ENCODE peak calls at places on chromosomes 12 and 14, in seven cellular contexts. One of them, this sample, is unnamed.
A peak's percentile ranks its signal among the peaks of the same experiment; 100 is the strongest.

GRCh38 chr12:71664411-71665108 is 459 bp downstream of the THAP2 start:
- DNase-seq in endothelial cell: no peak
- DNase-seq in endodermal cell: no peak
- DNase-seq in lower leg skin: no peak
- DNase-seq in Panc1: no peak
- DNase-seq in HL-60: no peak
- DNase-seq in stomach: no peak
- DNase-seq in this sample: no peak

GRCh38 chr14:69059658-69060648 is 80.9 kb upstream of the ACTN1 start:
- DNase-seq in endothelial cell: no peak
- DNase-seq in endodermal cell: no peak
- DNase-seq in stomach: no peak
- DNase-seq in HL-60: no peak
- DNase-seq in lower leg skin: no peak
- DNase-seq in Panc1: no peak
- DNase-seq in this sample: no peak

GRCh38 chr14:96039633-96040311 is 610 bp downstream of the C14orf132 start:
- DNase-seq in lower leg skin: no peak
- DNase-seq in endothelial cell: peak; percentile 50
- DNase-seq in Panc1: no peak
- DNase-seq in endodermal cell: peak; percentile 83
- DNase-seq in HL-60: no peak
- DNase-seq in stomach: no peak
- DNase-seq in this sample: peak; percentile 75

GRCh38 chr12:107759410-107759809 is 1.5 kb downstream of the PRDM4 start:
- DNase-seq in stomach: no peak
- DNase-seq in HL-60: peak; percentile 50
- DNase-seq in endodermal cell: no peak
- DNase-seq in endothelial cell: no peak
- DNase-seq in lower leg skin: no peak
- DNase-seq in Panc1: no peak
- DNase-seq in this sample: no peak

GRCh38 chr14:34527591-34527990 is 11.9 kb downstream of the EAPP start:
- DNase-seq in endothelial cell: no peak
- DNase-seq in Panc1: no peak
- DNase-seq in endodermal cell: no peak
- DNase-seq in HL-60: no peak
- DNase-seq in stomach: no peak
- DNase-seq in lower leg skin: no peak
- DNase-seq in this sample: no peak

GRCh38 chr14:26395726-26396125 is 202.1 kb downstream of the NOVA1 start:
- DNase-seq in endodermal cell: no peak
- DNase-seq in stomach: no peak
- DNase-seq in HL-60: no peak
- DNase-seq in endothelial cell: no peak
- DNase-seq in lower leg skin: no peak
- DNase-seq in Panc1: no peak
- DNase-seq in this sample: no peak

GRCh38 chr12:10617868-10618267 is 4.5 kb upstream of the MAGOHB start:
- DNase-seq in endothelial cell: no peak
- DNase-seq in Panc1: no peak
- DNase-seq in lower leg skin: no peak
- DNase-seq in stomach: no peak
- DNase-seq in HL-60: no peak
- DNase-seq in endodermal cell: no peak
- DNase-seq in this sample: no peak

GRCh38 chr14:21049263-21049662 is 7.1 kb downstream of the RNASE7 start:
- DNase-seq in Panc1: no peak
- DNase-seq in endothelial cell: no peak
- DNase-seq in lower leg skin: no peak
- DNase-seq in stomach: no peak
- DNase-seq in endodermal cell: no peak
- DNase-seq in HL-60: no peak
- DNase-seq in this sample: no peak

GRCh38 chr12:91778938-91779400 is 366.7 kb downstream of the BTG1 start:
- DNase-seq in lower leg skin: no peak
- DNase-seq in Panc1: peak; percentile 78
- DNase-seq in stomach: peak; percentile 26
- DNase-seq in HL-60: peak; percentile 15
- DNase-seq in endodermal cell: no peak
- DNase-seq in endothelial cell: no peak
- DNase-seq in this sample: no peak

DNA sequence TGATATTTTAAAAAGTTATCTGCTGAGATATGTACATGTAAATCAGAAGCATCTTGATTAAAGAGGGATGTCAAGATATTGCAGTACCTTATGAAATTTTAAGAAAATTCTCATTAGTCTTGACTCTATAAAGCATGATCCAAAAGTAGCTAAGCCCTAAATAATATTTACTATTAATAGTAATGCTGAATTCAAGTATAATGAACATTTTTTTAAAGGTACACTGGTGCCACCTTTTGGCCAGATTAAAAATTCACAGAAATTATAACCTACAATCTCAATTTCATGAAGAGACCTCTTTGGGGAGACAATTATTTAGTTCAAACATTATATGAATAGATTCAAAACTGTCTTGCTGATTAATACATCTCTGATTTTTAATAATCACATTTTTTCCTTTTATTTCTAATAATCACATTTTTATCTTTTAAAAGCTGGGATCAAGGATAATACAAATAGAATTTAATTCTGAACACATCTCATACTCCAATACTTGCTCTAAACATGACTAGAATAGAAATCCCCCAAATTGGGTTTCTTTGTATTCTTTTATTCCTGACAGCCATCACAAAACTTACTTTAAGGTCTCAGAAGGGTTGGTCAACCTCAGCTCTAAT is 13.4 kb downstream of the AKAP5 start:
- DNase-seq in endothelial cell: no peak
- DNase-seq in lower leg skin: no peak
- DNase-seq in Panc1: no peak
- DNase-seq in HL-60: no peak
- DNase-seq in endodermal cell: no peak
- DNase-seq in stomach: no peak
- DNase-seq in this sample: no peak
- TF ChIP-seq CTCF in endothelial cell: no peak
- TF ChIP-seq CTCF in lower leg skin: no peak
- TF ChIP-seq CTCF in Panc1: peak; percentile 30
- TF ChIP-seq CTCF in HL-60: no peak
- TF ChIP-seq CTCF in endodermal cell: peak; percentile 56
- TF ChIP-seq CTCF in stomach: peak; percentile 20
- TF ChIP-seq CTCF in this sample: peak; percentile 58

GRCh38 chr12:128190614-128191013 is 76.4 kb upstream of the TMEM132C start:
- DNase-seq in stomach: no peak
- DNase-seq in HL-60: no peak
- DNase-seq in Panc1: no peak
- DNase-seq in endodermal cell: peak; percentile 91
- DNase-seq in lower leg skin: no peak
- DNase-seq in endothelial cell: no peak
- DNase-seq in this sample: peak; percentile 61
- TF ChIP-seq CTCF in stomach: no peak
- TF ChIP-seq CTCF in HL-60: no peak
- TF ChIP-seq CTCF in Panc1: peak; percentile 81
- TF ChIP-seq CTCF in endodermal cell: peak; percentile 88
- TF ChIP-seq CTCF in lower leg skin: no peak
- TF ChIP-seq CTCF in endothelial cell: no peak
- TF ChIP-seq CTCF in this sample: peak; percentile 65

GRCh38 chr12:20641127-20641526 is 54.0 kb upstream of the SLCO1C1 start:
- DNase-seq in endodermal cell: no peak
- DNase-seq in lower leg skin: no peak
- DNase-seq in stomach: no peak
- DNase-seq in endothelial cell: no peak
- DNase-seq in HL-60: no peak
- DNase-seq in Panc1: no peak
- DNase-seq in this sample: no peak

GRCh38 chr12:20643822-20644221 is 51.3 kb upstream of the SLCO1C1 start:
- DNase-seq in lower leg skin: no peak
- DNase-seq in Panc1: no peak
- DNase-seq in stomach: no peak
- DNase-seq in endodermal cell: no peak
- DNase-seq in endothelial cell: no peak
- DNase-seq in HL-60: no peak
- DNase-seq in this sample: no peak

GRCh38 chr12:20646239-20646827 is 48.8 kb upstream of the SLCO1C1 start:
- DNase-seq in Panc1: no peak
- DNase-seq in endothelial cell: no peak
- DNase-seq in endodermal cell: no peak
- DNase-seq in HL-60: no peak
- DNase-seq in stomach: no peak
- DNase-seq in lower leg skin: no peak
- DNase-seq in this sample: no peak
- TF ChIP-seq CTCF in Panc1: peak; percentile 48
- TF ChIP-seq CTCF in endothelial cell: peak; percentile 55
- TF ChIP-seq CTCF in endodermal cell: peak; percentile 90
- TF ChIP-seq CTCF in HL-60: no peak
- TF ChIP-seq CTCF in stomach: peak; percentile 46
- TF ChIP-seq CTCF in lower leg skin: no peak
- TF ChIP-seq CTCF in this sample: peak; percentile 62

GRCh38 chr14:105394714-105395537 is 3.4 kb upstream of the TEX22 start:
- DNase-seq in lower leg skin: no peak
- DNase-seq in Panc1: no peak
- DNase-seq in stomach: no peak
- DNase-seq in endothelial cell: no peak
- DNase-seq in endodermal cell: no peak
- DNase-seq in HL-60: no peak
- DNase-seq in this sample: no peak
- TF ChIP-seq CTCF in lower leg skin: no peak
- TF ChIP-seq CTCF in Panc1: no peak
- TF ChIP-seq CTCF in stomach: no peak
- TF ChIP-seq CTCF in endothelial cell: no peak
- TF ChIP-seq CTCF in endodermal cell: no peak
- TF ChIP-seq CTCF in HL-60: no peak
- TF ChIP-seq CTCF in this sample: no peak

GRCh38 chr12:110861729-110862128 is 14.9 kb downstream of the CCDC63 start:
- DNase-seq in HL-60: no peak
- DNase-seq in lower leg skin: no peak
- DNase-seq in stomach: no peak
- DNase-seq in endothelial cell: no peak
- DNase-seq in endodermal cell: peak; percentile 77
- DNase-seq in Panc1: no peak
- DNase-seq in this sample: no peak
- TF ChIP-seq CTCF in HL-60: no peak
- TF ChIP-seq CTCF in lower leg skin: no peak
- TF ChIP-seq CTCF in stomach: no peak
- TF ChIP-seq CTCF in endothelial cell: no peak
- TF ChIP-seq CTCF in endodermal cell: peak; percentile 53
- TF ChIP-seq CTCF in Panc1: peak; percentile 62
- TF ChIP-seq CTCF in this sample: no peak

GRCh38 chr12:3562484-3562883 is 71.5 kb downstream of the PRMT8 start:
- DNase-seq in endothelial cell: no peak
- DNase-seq in stomach: no peak
- DNase-seq in Panc1: no peak
- DNase-seq in lower leg skin: no peak
- DNase-seq in endodermal cell: peak; percentile 26
- DNase-seq in HL-60: no peak
- DNase-seq in this sample: no peak

GRCh38 chr12:3560295-3560620 is 69.3 kb downstream of the PRMT8 start:
- DNase-seq in endothelial cell: no peak
- DNase-seq in endodermal cell: no peak
- DNase-seq in Panc1: no peak
- DNase-seq in lower leg skin: peak; percentile 34
- DNase-seq in stomach: no peak
- DNase-seq in HL-60: no peak
- DNase-seq in this sample: no peak

GRCh38 chr12:3564861-3565260 is 73.9 kb downstream of the PRMT8 start:
- DNase-seq in lower leg skin: peak; percentile 36
- DNase-seq in stomach: no peak
- DNase-seq in endothelial cell: no peak
- DNase-seq in HL-60: no peak
- DNase-seq in Panc1: no peak
- DNase-seq in endodermal cell: peak; percentile 5
- DNase-seq in this sample: no peak

GRCh38 chr12:3563966-3564365 is 73.0 kb downstream of the PRMT8 start:
- DNase-seq in endodermal cell: peak; percentile 30
- DNase-seq in lower leg skin: peak; percentile 67
- DNase-seq in stomach: no peak
- DNase-seq in HL-60: no peak
- DNase-seq in endothelial cell: no peak
- DNase-seq in Panc1: no peak
- DNase-seq in this sample: no peak

GRCh38 chr12:3564411-3564810 is 73.4 kb downstream of the PRMT8 start:
- DNase-seq in Panc1: no peak
- DNase-seq in lower leg skin: no peak
- DNase-seq in endothelial cell: no peak
- DNase-seq in endodermal cell: no peak
- DNase-seq in HL-60: no peak
- DNase-seq in stomach: no peak
- DNase-seq in this sample: no peak
- TF ChIP-seq CTCF in Panc1: no peak
- TF ChIP-seq CTCF in lower leg skin: no peak
- TF ChIP-seq CTCF in endothelial cell: no peak
- TF ChIP-seq CTCF in endodermal cell: no peak
- TF ChIP-seq CTCF in HL-60: no peak
- TF ChIP-seq CTCF in stomach: no peak
- TF ChIP-seq CTCF in this sample: no peak

This sample was measured in glutamatergic neuron.